ENCODE peak calls at places on chromosomes 1 and 21, in five cellular contexts. M is tibial nerve, U is cardiac muscle cell, B is A549, I is AG04450. S is an unnamed sample.

GRCh38 chr1:1211541-1212511 is 2.1 kb downstream of the TNFRSF4 start:
- DNase-seq in M (no peak), I (no peak), B (no peak), U (no peak), S (no peak)

GRCh38 chr1:226548281-226549093 is at the start of gene STUM:
- DNase-seq in B (no peak), M (no peak), U (peak; percentile 49), I (no peak), S (no peak)

GRCh38 chr1:208652300-208653160 is 408.3 kb upstream of the PLXNA2 start:
- DNase-seq in U (peak; percentile 79), B (peak; percentile 56), M (no peak), I (peak; percentile 32), S (peak; percentile 30)

GRCh38 chr1:53088616-53089300 is 26.7 kb downstream of the PODN start:
- DNase-seq in U (no peak), M (no peak), B (no peak), I (no peak), S (no peak)

GRCh38 chr1:99559166-99559565 is 86.7 kb upstream of the PALMD start:
- DNase-seq in M (no peak), I (no peak), U (no peak), B (no peak), S (no peak)

GRCh38 chr21:43315244-43316137 is 111.4 kb downstream of the SIK1 start:
- DNase-seq in B (no peak), M (no peak), I (no peak), U (no peak), S (no peak)

GRCh38 chr1:226001852-226002666 is 2.9 kb upstream of the SDE2 start:
- DNase-seq in U (peak; percentile 45), B (peak; percentile 17), M (peak; percentile 45), I (no peak), S (peak; percentile 87)

GRCh38 chr1:155091071-155092051 is 12.7 kb downstream of the EFNA3 start:
- DNase-seq in M (peak; percentile 62), I (no peak), B (peak; percentile 75), U (peak; percentile 81), S (peak; percentile 66)

GRCh38 chr21:32147041-32147440 is 131.8 kb downstream of the MIS18A start:
- DNase-seq in U (no peak), M (no peak), B (no peak), I (no peak), S (no peak)

GRCh38 chr1:169949139-169949538 is 55.4 kb upstream of the SCYL3 start:
- DNase-seq in U (peak; percentile 39), B (no peak), I (no peak), M (no peak), S (no peak)

GRCh38 chr1:89524369-89525168 is at the start of gene LRRC8B:
- DNase-seq in M (peak; percentile 74), B (peak; percentile 86), U (peak; percentile 90), I (peak; percentile 24), S (peak; percentile 85)

GRCh38 chr1:154874465-154874864 is 4.4 kb upstream of the KCNN3 start:
- DNase-seq in U (no peak), B (no peak), M (no peak), I (no peak), S (no peak)

GRCh38 chr21:16455978-16456377 is 726.2 kb downstream of the USP25 start:
- DNase-seq in B (no peak), M (no peak), U (no peak), I (no peak), S (no peak)

DNA sequence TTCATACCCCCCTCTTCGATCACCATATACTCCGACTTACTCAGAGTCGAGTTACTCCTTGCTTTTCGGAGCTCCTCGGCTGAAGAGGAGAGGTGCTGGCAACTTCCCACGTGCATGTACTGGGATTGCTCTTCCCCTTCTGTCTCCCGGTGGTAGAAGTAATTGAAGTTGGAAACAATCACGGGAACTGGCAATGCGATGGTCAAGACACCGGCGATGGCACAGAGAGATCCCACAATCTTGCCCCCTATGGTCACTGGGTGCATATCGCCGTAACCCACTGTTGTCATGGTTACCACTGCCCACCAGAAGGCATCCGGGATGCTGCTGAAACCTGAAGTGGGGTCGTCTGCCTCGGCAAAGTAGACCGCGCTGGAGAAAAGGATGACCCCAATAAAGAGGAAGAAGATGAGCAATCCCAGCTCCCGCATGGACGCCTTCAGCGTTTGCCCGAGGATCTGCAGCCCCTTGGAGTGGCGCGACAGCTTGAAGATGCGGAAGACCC is 1.5 kb downstream of the KCNA3 start:
- DNase-seq in U (no peak), B (no peak), I (no peak), M (no peak), S (no peak)
- H3K4me3 ChIP-seq in U (no peak overlapping the region), B (no peak overlapping the region), I (no peak overlapping the region), M (no peak overlapping the region), S (no peak overlapping the region)

DNA sequence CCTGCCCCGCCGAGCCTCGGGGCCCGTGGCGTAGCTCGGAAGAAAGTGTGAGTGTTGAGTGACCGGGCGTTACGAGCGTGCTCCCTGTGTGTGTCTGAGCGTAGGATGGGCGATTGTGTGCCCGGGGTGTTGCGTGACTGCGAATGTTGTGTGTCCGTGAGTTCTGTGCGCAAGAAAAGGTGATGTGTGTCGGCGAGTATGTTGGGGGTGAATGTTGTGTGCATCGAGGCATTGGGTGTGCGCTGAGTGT is 346 bp downstream of the PTPRU start:
- DNase-seq in M (no peak), B (peak; percentile 31), I (no peak), U (no peak), S (no peak)
- H3K4me3 ChIP-seq in M (peak overlapping the region; percentile 61), B (peak overlapping the region; percentile 79), I (peak overlapping the region; percentile 78), U (peak overlapping the region; percentile 64), S (peak overlapping the region; percentile 47)

GRCh38 chr1:9068971-9069323 is 488 bp downstream of the SLC2A5 start:
- DNase-seq in I (no peak), U (peak; percentile 30), B (no peak), M (no peak), S (no peak)
- H3K4me3 ChIP-seq in I (peak overlapping the region; percentile 5), U (no peak overlapping the region), B (no peak overlapping the region), M (no peak overlapping the region), S (no peak overlapping the region)

GRCh38 chr1:11690132-11690668 is 1.3 kb upstream of the DRAXIN start:
- DNase-seq in U (no peak), I (no peak), M (no peak), B (no peak), S (no peak)
- H3K4me3 ChIP-seq in U (peak overlapping the region; percentile 58), I (no peak overlapping the region), M (no peak overlapping the region), B (no peak overlapping the region), S (no peak overlapping the region)

GRCh38 chr1:180911640-180912161 is 996 bp upstream of the KIAA1614 start:
- DNase-seq in M (no peak), I (no peak), B (no peak), U (peak; percentile 51), S (peak; percentile 79)
- H3K4me3 ChIP-seq in M (peak overlapping the region; percentile 66), I (peak overlapping the region; percentile 64), B (no peak overlapping the region), U (peak overlapping the region; percentile 23), S (peak overlapping the region; percentile 39)

GRCh38 chr1:33468972-33469371 is 3.5 kb upstream of the ZSCAN20 start:
- DNase-seq in U (no peak), B (no peak), I (no peak), M (no peak), S (no peak)

GRCh38 chr1:33472349-33472980 is at the start of gene ZSCAN20:
- DNase-seq in B (peak; percentile 95), U (peak; percentile 99), M (peak; percentile 94), I (peak; percentile 95), S (peak; percentile 96)

GRCh38 chr1:33470495-33471012 is 1.9 kb upstream of the ZSCAN20 start:
- DNase-seq in U (peak; percentile 89), I (peak; percentile 69), B (peak; percentile 68), M (peak; percentile 58), S (peak; percentile 94)

GRCh38 chr1:33473900-33474299 is 1.5 kb downstream of the ZSCAN20 start:
- DNase-seq in B (no peak), M (no peak), I (no peak), U (no peak), S (no peak)

GRCh38 chr1:33471416-33471815 is 1.0 kb upstream of the ZSCAN20 start:
- DNase-seq in B (no peak), U (no peak), I (no peak), M (no peak), S (no peak)
- H3K4me3 ChIP-seq in B (no peak overlapping the region), U (no peak overlapping the region), I (no peak overlapping the region), M (no peak overlapping the region), S (no peak overlapping the region)

DNA sequence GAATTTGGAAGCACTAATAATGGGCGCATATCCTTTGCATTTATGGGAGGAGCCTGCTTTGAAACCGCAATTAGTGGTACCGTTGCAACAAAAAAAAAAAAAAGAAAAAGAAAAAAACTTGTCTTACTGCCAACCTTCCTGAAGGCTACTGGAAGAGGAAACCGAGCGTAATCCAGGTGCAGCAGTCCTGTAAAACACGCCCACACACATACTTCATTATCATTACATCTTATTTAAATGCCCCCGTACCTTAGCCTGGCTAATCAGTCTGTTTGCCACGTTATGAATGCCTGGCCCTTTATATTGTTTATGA is 686 bp upstream of the ZNF281 start:
- DNase-seq in B (no peak), I (no peak), U (no peak), M (no peak), S (no peak)
- H3K4me3 ChIP-seq in B (peak overlapping the region; percentile 88), I (peak overlapping the region; percentile 84), U (peak overlapping the region; percentile 55), M (peak overlapping the region; percentile 73), S (no peak overlapping the region)

DNA sequence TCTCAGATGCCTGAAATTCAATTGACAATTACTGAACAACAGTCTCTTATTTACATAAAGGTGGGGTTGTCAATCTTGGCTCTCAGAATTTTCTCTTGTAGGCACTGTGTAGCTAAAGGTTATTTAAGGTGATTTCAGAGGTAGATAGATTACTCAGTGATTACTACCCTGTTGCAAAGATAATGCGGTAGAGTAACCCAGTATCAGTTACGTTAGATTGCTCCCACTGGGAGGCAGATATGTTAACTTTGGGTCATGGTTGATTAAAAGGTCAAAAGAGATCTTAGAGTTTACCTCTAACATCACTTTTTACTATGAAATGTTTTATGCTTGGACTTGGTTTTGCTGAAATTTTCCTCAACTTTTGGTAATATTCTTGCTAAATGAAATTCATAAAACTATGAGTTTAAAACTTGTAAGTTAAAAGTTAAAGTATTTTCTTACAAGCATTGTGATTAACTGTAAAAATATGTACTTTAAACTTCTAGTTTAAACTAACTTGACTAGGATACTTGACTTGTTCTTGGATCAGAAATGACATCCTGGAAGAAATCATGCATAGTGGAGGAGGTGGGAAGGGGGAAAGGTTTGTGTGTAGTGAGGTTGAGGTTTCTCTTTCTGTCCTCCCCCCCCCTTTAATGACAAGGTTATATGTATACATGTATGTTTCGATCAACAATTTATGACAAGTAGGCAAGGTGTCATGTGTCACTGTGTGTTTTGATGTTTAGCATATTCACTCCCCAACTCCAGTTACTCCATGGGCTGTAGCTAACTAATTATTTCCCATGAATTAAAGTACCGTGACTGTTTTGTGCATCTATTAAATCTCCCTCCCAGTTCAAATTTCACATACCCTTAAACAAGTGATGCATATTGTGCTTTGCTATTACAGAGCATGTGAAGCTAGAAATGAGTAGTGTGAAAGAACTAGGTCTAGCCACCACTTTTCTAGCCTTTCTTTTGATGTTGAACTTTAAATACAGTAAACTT is 2.9 kb downstream of the LAMC1 start:
- DNase-seq in B (no peak), U (no peak), I (no peak), M (no peak), S (no peak)
- H3K4me3 ChIP-seq in B (peak overlapping the region; percentile 76), U (peak overlapping the region; percentile 61), I (peak overlapping the region; percentile 88), M (peak overlapping the region; percentile 89), S (no peak overlapping the region)

DNA sequence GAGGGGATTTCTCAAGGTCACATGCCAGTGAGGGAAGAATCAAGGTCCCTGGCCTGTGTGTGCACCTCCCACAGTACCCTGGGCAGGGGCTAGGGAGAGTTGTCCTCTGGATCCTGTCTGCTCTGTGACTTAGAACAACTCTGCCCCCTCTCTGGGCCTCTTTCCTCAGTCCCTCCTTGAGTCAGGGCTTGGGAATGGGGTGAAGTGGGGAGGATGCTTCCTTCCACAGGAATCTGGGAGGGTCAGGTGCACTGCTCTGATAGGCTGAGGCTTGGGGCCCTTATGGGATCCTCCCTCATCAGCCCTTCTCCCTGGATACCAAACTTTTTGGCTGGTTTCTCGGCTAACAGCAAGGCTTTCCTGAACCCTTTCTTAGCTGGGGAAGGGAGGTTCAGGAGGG is 2.5 kb downstream of the TRNP1 start:
- DNase-seq in M (no peak), B (peak; percentile 34), U (peak; percentile 40), I (no peak), S (no peak)
- H3K4me3 ChIP-seq in M (no peak overlapping the region), B (peak overlapping the region; percentile 96), U (no peak overlapping the region), I (peak overlapping the region; percentile 79), S (no peak overlapping the region)

S was measured in lower leg skin.